ENCODE peak calls at places on chromosomes 6 and 20, in nine cellular contexts. Q is cardiac fibroblast, H is epithelial cell of esophagus, U is psoas muscle, K is HCT116, G is A549, R is upper lobe of right lung, E is GM10248, J is bronchial epithelial cell. A is an unnamed sample.

GRCh38 chr6:139439278-139439813 is 64.9 kb upstream of the CITED2 start:
- DNase-seq in Q (peak), G (no peak), U (no peak), R (no peak), J (peak), K (no peak), H (peak), E (no peak), A (peak)

GRCh38 chr20:41617059-41617921 is 887 bp downstream of the CHD6 start:
- DNase-seq in R (peak), K (no peak), Q (peak), U (peak), G (peak), H (peak), E (peak), J (peak), A (peak)

GRCh38 chr6:84330325-84330724 is 102.9 kb upstream of the CEP162 start:
- DNase-seq in G (no peak), K (no peak), R (no peak), U (no peak), Q (no peak), H (no peak), E (no peak), J (no peak), A (no peak)

GRCh38 chr20:57164872-57165271 is 101.6 kb downstream of the BMP7 start:
- DNase-seq in R (no peak), U (no peak), E (no peak), H (no peak), J (no peak), G (no peak), Q (no peak), K (no peak), A (no peak)

GRCh38 chr6:25392372-25392771 is 113.2 kb downstream of the CARMIL1 start:
- DNase-seq in R (no peak), U (no peak), E (no peak), J (no peak), G (no peak), K (no peak), Q (peak), H (peak), A (peak)

GRCh38 chr6:33419580-33420492 is at the start of gene SYNGAP1:
- DNase-seq in U (peak), E (no peak), H (no peak), R (no peak), G (no peak), Q (peak), K (no peak), J (no peak), A (no peak)

GRCh38 chr6:7262037-7262461 is 51.0 kb downstream of the SSR1 start:
- DNase-seq in E (no peak), J (no peak), R (no peak), Q (no peak), K (no peak), U (no peak), H (no peak), G (peak), A (no peak)

GRCh38 chr6:105164418-105164817 is 15.4 kb downstream of the POPDC3 start:
- DNase-seq in G (peak), Q (peak), J (peak), E (no peak), R (no peak), U (peak), K (no peak), H (peak), A (peak)

GRCh38 chr6:102525336-102525735 is 1131.8 kb downstream of the GRIK2 start:
- DNase-seq in H (no peak), R (no peak), E (no peak), J (no peak), G (no peak), Q (no peak), U (no peak), K (no peak), A (no peak)

GRCh38 chr20:38982291-38982690 is 20.1 kb downstream of the DHX35 start:
- DNase-seq in J (no peak), U (no peak), K (no peak), E (no peak), G (no peak), R (no peak), Q (no peak), H (no peak), A (no peak)

GRCh38 chr20:21397341-21398108 is at the start of gene NKX2-4:
- DNase-seq in R (no peak), K (no peak), U (no peak), Q (no peak), G (no peak), E (no peak), J (no peak), H (no peak), A (no peak)

GRCh38 chr6:51430610-51431009 is 611.9 kb downstream of the TFAP2B start:
- DNase-seq in H (no peak), G (no peak), K (no peak), J (no peak), Q (no peak), R (no peak), E (no peak), U (no peak), A (no peak)

GRCh38 chr6:127343753-127344659 is 597 bp upstream of the ECHDC1 start:
- DNase-seq in G (peak), Q (peak), J (peak), K (no peak), H (peak), E (no peak), R (no peak), U (no peak), A (peak)

GRCh38 chr6:83911278-83911677 is 51.8 kb downstream of the CYB5R4 start:
- DNase-seq in K (no peak), G (no peak), U (no peak), Q (peak), H (no peak), R (no peak), E (no peak), J (no peak), A (no peak)

GRCh38 chr6:113825776-113826175 is 31.4 kb upstream of the MARCKS start:
- DNase-seq in Q (peak), G (no peak), E (no peak), U (peak), H (no peak), R (peak), K (no peak), J (no peak), A (no peak)

GRCh38 chr6:134315974-134316391 is 1.9 kb downstream of the SGK1 start:
- DNase-seq in E (no peak), J (no peak), G (no peak), H (no peak), U (no peak), K (no peak), Q (no peak), R (no peak), A (no peak)

GRCh38 chr6:26003102-26003694 is 40.6 kb downstream of the TRIM38 start:
- DNase-seq in E (peak), U (peak), Q (peak), R (no peak), K (no peak), H (peak), G (peak), J (peak), A (peak)

GRCh38 chr20:63223121-63223825 is 7.3 kb upstream of the YTHDF1 start:
- DNase-seq in K (no peak), G (peak), Q (peak), R (no peak), H (peak), J (peak), U (no peak), E (peak), A (peak)

GRCh38 chr20:43736588-43737091 is 9.8 kb upstream of the GTSF1L start:
- DNase-seq in G (no peak), U (no peak), J (no peak), K (no peak), R (no peak), E (peak), H (no peak), Q (peak), A (no peak)

GRCh38 chr6:133040025-133040838 is 200.9 kb upstream of the EYA4 start:
- DNase-seq in J (peak), K (peak), H (peak), R (no peak), Q (peak), G (peak), U (no peak), E (peak), A (peak)

GRCh38 chr20:36974660-36975059 is 23.2 kb upstream of the SAMHD1 start:
- DNase-seq in Q (no peak), J (no peak), G (no peak), E (no peak), H (no peak), R (no peak), U (no peak), K (no peak), A (no peak)

GRCh38 chr6:16803294-16804006 is 42.2 kb upstream of the ATXN1 start:
- DNase-seq in K (no peak), R (no peak), U (peak), E (no peak), Q (peak), J (no peak), G (no peak), H (peak), A (no peak)

GRCh38 chr6:167409078-167409477 is 84.2 kb downstream of the TTLL2 start:
- DNase-seq in Q (no peak), G (no peak), J (no peak), H (no peak), R (peak), K (no peak), E (no peak), U (no peak), A (no peak)

GRCh38 chr6:40957616-40958492 is 81.2 kb downstream of the UNC5CL start:
- DNase-seq in H (peak), E (no peak), G (peak), K (peak), U (no peak), J (peak), Q (peak), R (no peak), A (peak)

GRCh38 chr6:14517536-14518105 is 400.0 kb downstream of the CD83 start:
- DNase-seq in H (no peak), J (peak), R (no peak), K (no peak), Q (no peak), E (no peak), G (no peak), U (no peak), A (no peak)

GRCh38 chr20:7723284-7723683 is 217.0 kb downstream of the HAO1 start:
- DNase-seq in U (no peak), J (peak), K (no peak), E (no peak), Q (peak), G (peak), H (peak), R (no peak), A (peak)

GRCh38 chr6:68732423-68732822 is 97.3 kb downstream of the ADGRB3 start:
- DNase-seq in G (no peak), K (no peak), E (no peak), U (no peak), H (no peak), Q (no peak), J (no peak), R (no peak), A (no peak)

GRCh38 chr6:17945575-17945974 is 41.9 kb downstream of the KIF13A start:
- DNase-seq in E (no peak), U (no peak), G (no peak), H (no peak), R (no peak), J (no peak), Q (no peak), K (no peak), A (no peak)

GRCh38 chr20:5364997-5365597 is 48.3 kb upstream of the PROKR2 start:
- DNase-seq in R (no peak), J (no peak), G (peak), Q (no peak), K (no peak), H (peak), U (no peak), E (no peak), A (no peak)

GRCh38 chr6:168546730-168547129 is 105.7 kb downstream of the SMOC2 start:
- DNase-seq in K (no peak), Q (no peak), J (no peak), R (no peak), H (no peak), G (no peak), U (no peak), E (no peak), A (no peak)

GRCh38 chr6:166561766-166562165 is 24.7 kb downstream of the RAMACL start:
- DNase-seq in U (no peak), R (no peak), H (no peak), E (no peak), K (no peak), G (no peak), J (no peak), Q (no peak), A (no peak)

GRCh38 chr6:29589423-29590048 is 4.6 kb downstream of the OR2H2 start:
- DNase-seq in K (peak), J (peak), G (peak), H (peak), Q (peak), E (peak), R (no peak), U (no peak), A (peak)

GRCh38 chr6:139654888-139655782 is 280.7 kb upstream of the CITED2 start:
- DNase-seq in G (peak), K (no peak), Q (no peak), R (no peak), J (no peak), E (no peak), H (peak), U (no peak), A (no peak)

GRCh38 chr6:18047406-18047805 is 60.0 kb upstream of the KIF13A start:
- DNase-seq in H (peak), K (no peak), J (peak), E (no peak), Q (peak), G (no peak), U (no peak), R (no peak), A (no peak)

GRCh38 chr6:24125980-24126379 is at the start of gene NRSN1:
- DNase-seq in Q (no peak), U (no peak), K (no peak), R (no peak), E (no peak), J (peak), G (no peak), H (peak), A (no peak)

GRCh38 chr20:43915209-43916072 is 789 bp downstream of the TOX2 start:
- DNase-seq in R (no peak), H (peak), E (peak), J (no peak), K (no peak), G (no peak), U (no peak), Q (peak), A (no peak)

DNA sequence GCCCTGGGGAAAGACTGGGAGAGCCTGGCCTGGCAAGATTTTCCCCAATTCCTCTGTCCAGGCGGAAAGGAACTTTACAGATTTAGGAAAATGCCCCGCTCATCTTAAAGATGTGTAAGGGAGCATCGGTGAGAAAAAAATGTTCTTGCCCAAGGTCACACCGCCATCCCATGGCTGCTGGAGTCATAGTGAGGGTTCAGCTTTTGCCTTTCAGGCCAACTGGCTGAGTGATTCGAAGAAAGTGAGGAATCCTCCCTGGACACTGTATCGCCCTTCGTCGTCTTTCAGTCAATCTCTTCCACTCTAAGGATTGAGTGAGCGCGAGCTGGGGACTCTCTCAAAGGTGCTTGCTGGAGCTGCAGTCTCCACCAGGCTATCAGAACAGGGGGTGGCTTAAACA is 1.4 kb downstream of the WFDC2 start:
- DNase-seq in K (no peak), Q (peak), R (no peak), H (no peak), J (no peak), E (no peak), G (no peak), U (no peak), A (no peak)
- TF ChIP-seq CTCF in K (no peak), Q (no peak), R (no peak), H (no peak), J (no peak), E (peak), G (no peak), U (peak), A (no peak)

GRCh38 chr20:48829940-48830339 is 2.1 kb upstream of the PREX1 start:
- DNase-seq in J (no peak), K (no peak), E (no peak), Q (no peak), U (no peak), H (no peak), R (no peak), G (no peak), A (no peak)

GRCh38 chr20:48828734-48829460 is 1.1 kb upstream of the PREX1 start:
- DNase-seq in H (no peak), E (no peak), R (no peak), U (no peak), J (no peak), Q (no peak), K (no peak), G (no peak), A (no peak)

GRCh38 chr20:48826883-48827771 is 672 bp downstream of the PREX1 start:
- DNase-seq in R (peak), Q (no peak), H (peak), G (peak), U (no peak), E (no peak), K (no peak), J (no peak), A (no peak)

GRCh38 chr20:48826064-48826463 is 1.7 kb downstream of the PREX1 start:
- DNase-seq in R (no peak), K (no peak), J (no peak), Q (no peak), H (no peak), E (no peak), U (no peak), G (no peak), A (no peak)

GRCh38 chr20:48827880-48828733 is at the start of gene PREX1:
- DNase-seq in R (peak), K (no peak), E (peak), G (peak), J (no peak), U (peak), Q (peak), H (peak), A (no peak)
- TF ChIP-seq CTCF in R (no peak), K (no peak), E (no peak), G (no peak), J (no peak), U (peak), Q (no peak), H (no peak), A (no peak)

GRCh38 chr20:3749689-3750639 is 17.5 kb downstream of the HSPA12B start:
- DNase-seq in U (no peak), K (no peak), Q (peak), H (peak), G (peak), J (no peak), E (peak), R (no peak), A (no peak)
- TF ChIP-seq CTCF in U (peak), K (peak), Q (peak), H (peak), G (peak), J (peak), E (peak), R (peak), A (peak)

GRCh38 chr6:34565722-34566137 is 9.6 kb upstream of the SPDEF start:
- DNase-seq in E (no peak), J (no peak), U (no peak), R (no peak), G (no peak), Q (no peak), K (no peak), H (no peak), A (no peak)
- TF ChIP-seq CTCF in E (no peak), J (no peak), U (no peak), R (no peak), G (no peak), Q (no peak), K (no peak), H (no peak), A (no peak)

GRCh38 chr20:59078231-59078630 is 35.6 kb upstream of the PRELID3B start:
- DNase-seq in G (no peak), J (peak), U (no peak), K (no peak), Q (no peak), H (peak), R (no peak), E (no peak), A (no peak)
- TF ChIP-seq CTCF in G (no peak), J (no peak), U (no peak), K (no peak), Q (no peak), H (no peak), R (no peak), E (no peak), A (no peak)

A was measured in MCF 10A.